ENCODE peak calls at places on chromosome 13, in ten cellular contexts. Q, S, U, P, O, J, B, Z, D and X are unnamed samples.

GRCh38 chr13:39415003-39415402 is 188.0 kb downstream of the LHFPL6 start:
- DNase-seq in S (no peak), O (no peak), D (no peak), J (peak; percentile 41), P (no peak), U (no peak), Z (no peak), B (no peak), Q (peak; percentile 97), X (no peak)

GRCh38 chr13:50512602-50513527 is 330.6 kb downstream of the DLEU7 start:
- DNase-seq in P (peak; percentile 24), D (no peak), S (peak; percentile 7), O (no peak), J (peak; percentile 72), Q (peak; percentile 57), Z (no peak), B (no peak), U (peak; percentile 32), X (no peak)

GRCh38 chr13:80555796-80556195 is 214.9 kb upstream of the SPRY2 start:
- DNase-seq in D (no peak), U (no peak), P (no peak), Z (no peak), O (no peak), S (no peak), J (no peak), Q (no peak), B (no peak), X (no peak)

GRCh38 chr13:111042661-111043226 is 72.4 kb upstream of the ARHGEF7 start:
- DNase-seq in D (no peak), J (no peak), Q (no peak), S (no peak), B (no peak), P (no peak), O (no peak), U (no peak), Z (no peak), X (no peak)

GRCh38 chr13:50829896-50830295 is 13.6 kb downstream of the DLEU7 start:
- DNase-seq in P (no peak), B (peak; percentile 7), U (peak; percentile 63), S (no peak), Z (peak; percentile 60), J (no peak), D (no peak), O (no peak), Q (peak; percentile 65), X (peak; percentile 56)

GRCh38 chr13:100533588-100534041 is 55.0 kb downstream of the GGACT start:
- DNase-seq in J (no peak), P (no peak), D (no peak), U (no peak), Q (no peak), B (no peak), S (no peak), Z (no peak), O (no peak), X (no peak)

GRCh38 chr13:36163303-36163702 is 32.1 kb upstream of the DCLK1 start:
- DNase-seq in U (no peak), D (no peak), O (no peak), J (peak; percentile 34), P (no peak), S (no peak), Z (no peak), Q (no peak), B (no peak), X (no peak)

GRCh38 chr13:46575321-46575721 is 22.4 kb downstream of the LRCH1 start:
- DNase-seq in P (no peak), Z (no peak), B (no peak), S (no peak), U (no peak), J (peak; percentile 64), O (no peak), Q (peak; percentile 79), D (no peak), X (no peak)

GRCh38 chr13:24076124-24076523 is 84.4 kb upstream of the SPATA13 start:
- DNase-seq in Z (no peak), P (no peak), O (no peak), B (no peak), D (no peak), U (no peak), Q (no peak), J (no peak), S (no peak), X (no peak)

GRCh38 chr13:71867101-71867814 is at the start of gene DACH1:
- DNase-seq in O (peak; percentile 83), U (peak; percentile 76), J (peak; percentile 76), D (peak; percentile 10), S (no peak), Z (no peak), P (no peak), Q (peak; percentile 68), B (peak; percentile 23), X (no peak)

GRCh38 chr13:97948041-97948440 is 5.4 kb upstream of the IPO5 start:
- DNase-seq in B (peak; percentile 52), Q (no peak), Z (no peak), U (no peak), D (no peak), P (no peak), S (no peak), J (peak; percentile 42), O (no peak), X (no peak)